ENCODE peak calls at places on chromosomes 13 and 19, in five cellular contexts. Y is astrocyte, T is AG04449, M is ascending aorta, R is cardiac muscle cell. H is an unnamed sample.

GRCh38 chr13:103883152-103883551 is 816.9 kb upstream of the SLC10A2 start:
- DNase-seq in M (no peak), R (peak), T (peak), Y (peak), H (peak)

GRCh38 chr19:21841081-21841783 is 5.2 kb upstream of the ZNF43 start:
- DNase-seq in M (no peak), T (no peak), Y (no peak), R (no peak), H (no peak)

GRCh38 chr19:41934849-41935374 is 6.7 kb upstream of the ERFL start:
- DNase-seq in Y (no peak), T (no peak), M (no peak), R (peak), H (peak)

GRCh38 chr13:44302948-44303575 is 70.6 kb upstream of the SERP2 start:
- DNase-seq in M (no peak), T (no peak), Y (peak), R (peak), H (no peak)

GRCh38 chr13:74015137-74015536 is 119.1 kb downstream of the KLF12 start:
- DNase-seq in T (no peak), Y (no peak), M (no peak), R (peak), H (no peak)

GRCh38 chr13:106183410-106184128 is 351.9 kb downstream of the EFNB2 start:
- DNase-seq in M (no peak), Y (no peak), R (no peak), T (no peak), H (no peak)

GRCh38 chr13:57641071-57641470 is 9.5 kb downstream of the PCDH17 start:
- DNase-seq in R (no peak), Y (peak), M (no peak), T (no peak), H (no peak)

GRCh38 chr19:31132753-31133110 is 216.5 kb downstream of the TSHZ3 start:
- DNase-seq in R (no peak), Y (no peak), M (no peak), T (no peak), H (no peak)

GRCh38 chr13:107669356-107669755 is 546.0 kb downstream of the LIG4 start:
- DNase-seq in T (no peak), R (no peak), Y (peak), M (no peak), H (no peak)

GRCh38 chr13:114143806-114144605 is 11.6 kb upstream of the RASA3 start:
- DNase-seq in Y (no peak), M (no peak), T (no peak), R (no peak), H (no peak)

GRCh38 chr19:989381-990081 is 5.4 kb downstream of the WDR18 start:
- DNase-seq in Y (no peak), R (no peak), T (no peak), M (no peak), H (no peak)

GRCh38 chr19:53507523-53508442 is 30.2 kb upstream of the ZNF331 start:
- DNase-seq in T (no peak), M (no peak), Y (no peak), R (no peak), H (no peak)

GRCh38 chr13:45807520-45808099 is 43.9 kb downstream of the SIAH3 start:
- DNase-seq in M (no peak), Y (peak), T (no peak), R (peak), H (peak)

GRCh38 chr19:55488986-55489710 is 912 bp downstream of the SSC5D start:
- DNase-seq in M (no peak), R (peak), T (no peak), Y (no peak), H (no peak)

GRCh38 chr13:84894749-84895148 is 904.5 kb downstream of the SLITRK6 start:
- DNase-seq in R (no peak), Y (no peak), M (no peak), T (no peak), H (no peak)

GRCh38 chr19:11138659-11139526 is 16.7 kb downstream of the SPC24 start:
- DNase-seq in R (peak), Y (peak), M (peak), T (peak), H (peak)

GRCh38 chr13:97127842-97128241 is 94.3 kb upstream of the MBNL2 start:
- DNase-seq in M (no peak), T (no peak), R (no peak), Y (no peak), H (no peak)

GRCh38 chr13:25948910-25949309 is 102.9 kb downstream of the SHISA2 start:
- DNase-seq in R (no peak), M (no peak), T (no peak), Y (no peak), H (no peak)

GRCh38 chr19:1690570-1691307 is 38.3 kb upstream of the TCF3 start:
- DNase-seq in Y (no peak), M (no peak), R (peak), T (no peak), H (peak)

GRCh38 chr19:1315470-1316166 is 29.9 kb downstream of the EFNA2 start:
- DNase-seq in Y (peak), T (no peak), R (peak), M (no peak), H (peak)

GRCh38 chr19:32387701-32388392 is 17.7 kb upstream of the DPY19L3 start:
- DNase-seq in Y (peak), R (peak), M (no peak), T (no peak), H (peak)

GRCh38 chr13:20566424-20566916 is 487 bp upstream of the IFT88 start:
- DNase-seq in M (no peak), Y (peak), T (no peak), R (no peak), H (peak)

GRCh38 chr19:46134527-46134926 is 10.0 kb upstream of the IGFL3 start:
- DNase-seq in T (no peak), M (no peak), R (peak), Y (peak), H (peak)

GRCh38 chr13:40401911-40402776 is 264.3 kb downstream of the FOXO1 start:
- DNase-seq in R (peak), Y (peak), M (peak), T (peak), H (peak)

GRCh38 chr19:18361646-18362045 is 21.2 kb downstream of the PGPEP1 start:
- DNase-seq in Y (no peak), T (no peak), R (no peak), M (no peak), H (no peak)

GRCh38 chr13:81726037-81726726 is 1385.3 kb upstream of the SPRY2 start:
- DNase-seq in Y (no peak), T (no peak), M (no peak), R (no peak), H (no peak)

GRCh38 chr13:84684048-84684662 is 801.9 kb upstream of the SLITRK1 start:
- DNase-seq in T (no peak), M (no peak), Y (no peak), R (no peak), H (no peak)

GRCh38 chr13:75643693-75644092 is 7.6 kb downstream of the LMO7 start:
- DNase-seq in M (no peak), Y (no peak), T (no peak), R (no peak), H (peak)

GRCh38 chr19:43412441-43412840 is 2.2 kb upstream of the TEX101 start:
- DNase-seq in R (no peak), M (no peak), Y (no peak), T (no peak), H (no peak)

GRCh38 chr13:72125561-72125960 is 258.6 kb upstream of the DACH1 start:
- DNase-seq in R (no peak), M (no peak), T (no peak), Y (peak), H (peak)

GRCh38 chr13:42369071-42369795 is 97.3 kb downstream of the AKAP11 start:
- DNase-seq in Y (no peak), R (no peak), M (no peak), T (no peak), H (no peak)

GRCh38 chr13:93771782-93772181 is 545.2 kb downstream of the GPC6 start:
- DNase-seq in R (peak), T (no peak), Y (peak), M (no peak), H (no peak)

GRCh38 chr19:14553042-14553938 is 18.6 kb downstream of the NDUFB7 start:
- DNase-seq in T (no peak), Y (no peak), R (no peak), M (no peak), H (no peak)

GRCh38 chr13:111281751-111282311 is 38.6 kb upstream of the TEX29 start:
- DNase-seq in R (peak), T (peak), Y (peak), M (no peak), H (peak)

DNA sequence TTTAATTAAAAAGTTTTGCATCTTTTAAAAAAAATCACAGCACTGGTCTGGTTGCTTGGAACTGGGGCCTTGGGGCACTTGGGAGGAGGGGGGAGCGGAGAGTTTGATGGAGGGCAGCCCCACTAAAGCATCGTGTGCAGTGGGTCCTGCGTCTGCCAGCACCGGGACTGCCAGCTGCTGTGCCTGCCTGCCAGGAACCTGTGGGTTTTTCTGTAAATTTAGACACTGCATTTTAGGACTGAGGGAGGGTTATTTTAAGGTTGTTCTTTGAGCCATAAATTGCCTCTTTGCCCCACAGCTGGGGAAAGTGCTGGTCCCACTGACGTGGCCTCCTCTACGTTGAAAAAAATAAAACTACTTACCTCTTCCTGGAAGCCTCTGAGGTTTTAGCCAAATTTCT is 2.9 kb downstream of the KLF2 start:
- DNase-seq in R (no peak), Y (no peak), T (no peak), M (no peak), H (no peak)
- H3K4me3 ChIP-seq in R (no peak), Y (peak), T (no peak), M (peak), H (no peak)

GRCh38 chr13:50513528-50513863 is 330.0 kb downstream of the DLEU7 start:
- DNase-seq in R (no peak), M (no peak), Y (no peak), T (no peak), H (no peak)
- TF ChIP-seq CTCF in R (no peak), M (no peak), Y (no peak), T (no peak), H (no peak)

DNA sequence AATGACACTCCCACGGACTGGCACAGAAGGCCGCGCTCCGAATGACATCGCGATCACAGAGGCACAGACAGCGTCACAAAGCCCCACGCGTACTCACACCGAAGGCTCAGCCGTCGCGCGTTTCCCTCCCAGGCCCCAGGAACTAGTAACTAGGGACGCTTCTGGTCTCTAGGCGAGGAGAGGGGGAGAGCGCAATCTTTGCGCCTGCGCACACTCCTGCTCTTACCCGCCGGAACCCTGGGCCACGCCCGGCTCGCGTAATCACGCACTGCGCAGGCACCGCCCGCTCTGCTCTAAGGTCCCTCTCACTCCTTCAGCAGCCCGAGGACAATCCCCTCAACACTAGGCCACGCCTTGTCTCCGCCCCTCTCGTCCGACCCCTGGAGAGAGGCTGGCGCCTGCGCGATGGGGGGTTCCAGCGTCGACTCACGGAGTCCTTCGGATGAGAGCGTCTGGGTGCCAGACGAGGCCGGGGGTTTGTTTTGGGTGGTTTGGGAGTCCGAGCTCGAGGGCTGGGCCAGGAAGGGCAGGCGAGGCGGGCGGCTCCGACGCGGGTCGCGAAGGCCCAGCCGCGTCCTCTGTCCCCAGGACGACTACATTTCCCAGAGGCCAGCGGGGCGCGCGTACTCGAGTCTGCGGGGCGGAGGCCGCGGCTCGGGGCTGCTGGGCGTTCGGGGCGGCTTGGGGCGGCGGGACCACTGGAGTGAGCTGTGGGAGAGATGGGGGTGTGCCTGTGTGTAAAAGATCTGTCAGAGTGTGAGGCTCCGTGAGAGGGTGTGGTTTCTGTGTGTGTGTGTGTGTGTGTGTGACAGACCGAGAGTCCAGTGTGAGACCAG is at the start of gene ZNF471:
- DNase-seq in R (peak), Y (peak), M (peak), T (peak), H (peak)
- H3K4me3 ChIP-seq in R (peak), Y (peak), M (peak), T (peak), H (peak)

DNA sequence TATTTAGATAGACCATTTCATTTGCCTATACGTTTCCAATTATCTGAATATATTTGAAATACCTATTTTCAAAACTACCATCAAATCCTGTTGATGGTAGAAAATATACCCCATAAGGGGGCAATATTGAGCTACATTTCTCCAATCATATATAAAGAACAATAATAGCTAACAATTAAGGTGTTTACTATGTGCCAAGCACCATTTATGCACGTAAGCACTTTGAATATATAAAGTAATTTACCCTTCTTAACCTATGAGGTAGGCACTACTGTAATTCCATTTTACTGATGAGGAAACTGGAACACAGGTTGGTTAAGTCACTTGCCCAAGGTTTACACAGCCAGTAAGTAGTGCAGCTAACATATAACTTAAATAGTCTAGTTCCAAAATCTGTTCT is 79.2 kb downstream of the UBL3 start:
- DNase-seq in Y (peak), T (no peak), M (no peak), R (peak), H (peak)
- TF ChIP-seq CTCF in Y (peak), T (peak), M (peak), R (peak), H (peak)

DNA sequence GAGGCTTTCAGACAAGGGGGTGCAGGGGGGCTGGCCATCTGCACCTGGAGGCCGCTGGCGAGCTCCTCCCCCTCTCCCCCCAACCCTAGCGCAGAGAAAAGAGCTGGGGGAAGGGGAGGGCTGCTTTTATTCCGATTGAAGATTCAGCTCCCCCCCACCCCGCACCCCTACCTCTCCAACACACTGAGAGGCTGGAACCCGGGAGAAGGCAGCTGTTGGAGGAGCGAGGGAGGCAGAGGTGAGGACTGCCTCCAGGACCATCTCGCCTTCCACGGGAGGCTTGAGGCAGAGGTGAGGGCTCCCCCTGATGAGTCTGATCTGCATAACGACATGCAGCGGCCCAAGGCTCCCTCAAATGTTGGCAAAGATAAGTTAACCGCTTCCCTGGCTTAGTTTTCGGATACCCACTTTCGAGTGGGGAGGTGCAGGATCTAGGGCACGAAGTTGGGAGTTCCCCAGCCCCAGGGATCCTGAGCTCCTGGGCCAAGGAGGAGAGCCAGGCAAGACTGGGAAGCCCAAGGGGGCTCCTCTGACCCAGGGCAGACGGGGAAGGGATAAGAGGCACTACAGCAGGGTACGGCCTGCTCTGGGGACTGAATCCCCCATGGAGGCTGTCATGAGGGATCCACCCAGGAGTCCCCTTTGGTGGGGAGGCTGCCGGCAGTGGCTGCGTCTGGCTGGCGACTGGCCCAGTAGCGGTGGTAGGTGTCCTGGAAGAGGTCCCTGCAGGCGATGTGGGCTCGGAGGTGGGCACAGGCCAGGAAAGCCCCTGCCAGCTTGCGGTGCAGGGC is 1.2 kb upstream of the NUMBL start:
- DNase-seq in Y (no peak), M (no peak), R (no peak), T (no peak), H (peak)
- H3K4me3 ChIP-seq in Y (no peak), M (peak), R (no peak), T (no peak), H (no peak)

H was measured in foreskin fibroblast.